ENCODE peak calls at places on chromosomes 12 and 14, in ten cellular contexts. One of them, this sample, is unnamed.

GRCh38 chr12:71440393-71441349 is 1.1 kb downstream of the LGR5 start:
- DNase-seq in A549: peak
- DNase-seq in fibroblast of lung: peak
- DNase-seq in GM23248: peak
- DNase-seq in lower lobe of right lung: no peak
- DNase-seq in spleen: peak
- DNase-seq in ovary: no peak
- DNase-seq in substantia nigra: peak
- DNase-seq in pancreas: no peak
- DNase-seq in K562: no peak
- DNase-seq in this sample: no peak

GRCh38 chr14:100028990-100029677 is 36.1 kb upstream of the EVL start:
- DNase-seq in substantia nigra: no peak
- DNase-seq in K562: no peak
- DNase-seq in GM23248: peak
- DNase-seq in pancreas: no peak
- DNase-seq in ovary: no peak
- DNase-seq in A549: peak
- DNase-seq in fibroblast of lung: peak
- DNase-seq in lower lobe of right lung: no peak
- DNase-seq in spleen: no peak
- DNase-seq in this sample: no peak

GRCh38 chr12:1859643-1860042 is 39.3 kb downstream of the LRTM2 start:
- DNase-seq in pancreas: no peak
- DNase-seq in substantia nigra: no peak
- DNase-seq in fibroblast of lung: peak
- DNase-seq in A549: peak
- DNase-seq in ovary: no peak
- DNase-seq in GM23248: peak
- DNase-seq in spleen: no peak
- DNase-seq in lower lobe of right lung: no peak
- DNase-seq in K562: no peak
- DNase-seq in this sample: no peak

GRCh38 chr12:115149685-115150378 is 465.9 kb upstream of the TBX3 start:
- DNase-seq in A549: peak
- DNase-seq in lower lobe of right lung: no peak
- DNase-seq in spleen: no peak
- DNase-seq in ovary: no peak
- DNase-seq in fibroblast of lung: peak
- DNase-seq in GM23248: peak
- DNase-seq in pancreas: no peak
- DNase-seq in K562: no peak
- DNase-seq in substantia nigra: no peak
- DNase-seq in this sample: peak

GRCh38 chr14:52950410-52950897 is 396 bp downstream of the FERMT2 start:
- DNase-seq in pancreas: peak
- DNase-seq in lower lobe of right lung: peak
- DNase-seq in K562: peak
- DNase-seq in GM23248: peak
- DNase-seq in spleen: peak
- DNase-seq in A549: peak
- DNase-seq in fibroblast of lung: no peak
- DNase-seq in substantia nigra: peak
- DNase-seq in ovary: peak
- DNase-seq in this sample: no peak

GRCh38 chr14:39265741-39266588 is 32.2 kb downstream of the MIA2 start:
- DNase-seq in substantia nigra: no peak
- DNase-seq in GM23248: peak
- DNase-seq in lower lobe of right lung: no peak
- DNase-seq in fibroblast of lung: peak
- DNase-seq in ovary: no peak
- DNase-seq in pancreas: peak
- DNase-seq in K562: no peak
- DNase-seq in A549: no peak
- DNase-seq in spleen: no peak
- DNase-seq in this sample: no peak

GRCh38 chr12:93266-94005 is 26.9 kb downstream of the IQSEC3 start:
- DNase-seq in K562: no peak
- DNase-seq in fibroblast of lung: no peak
- DNase-seq in pancreas: no peak
- DNase-seq in GM23248: no peak
- DNase-seq in spleen: no peak
- DNase-seq in ovary: no peak
- DNase-seq in substantia nigra: no peak
- DNase-seq in lower lobe of right lung: no peak
- DNase-seq in A549: no peak
- DNase-seq in this sample: no peak

GRCh38 chr14:51431033-51431709 is 191.1 kb downstream of the TMX1 start:
- DNase-seq in fibroblast of lung: no peak
- DNase-seq in GM23248: peak
- DNase-seq in lower lobe of right lung: no peak
- DNase-seq in A549: no peak
- DNase-seq in ovary: no peak
- DNase-seq in pancreas: peak
- DNase-seq in spleen: no peak
- DNase-seq in substantia nigra: no peak
- DNase-seq in K562: no peak
- DNase-seq in this sample: no peak

GRCh38 chr12:87428701-87429277 is 600.4 kb downstream of the C12orf50 start:
- DNase-seq in pancreas: no peak
- DNase-seq in K562: no peak
- DNase-seq in lower lobe of right lung: no peak
- DNase-seq in substantia nigra: no peak
- DNase-seq in A549: no peak
- DNase-seq in spleen: no peak
- DNase-seq in ovary: no peak
- DNase-seq in fibroblast of lung: peak
- DNase-seq in GM23248: peak
- DNase-seq in this sample: peak
- H3K27ac ChIP-seq in pancreas: no peak
- H3K27ac ChIP-seq in K562: no peak
- H3K27ac ChIP-seq in lower lobe of right lung: no peak
- H3K27ac ChIP-seq in substantia nigra: no peak
- H3K27ac ChIP-seq in A549: peak
- H3K27ac ChIP-seq in spleen: no peak
- H3K27ac ChIP-seq in ovary: no peak
- H3K27ac ChIP-seq in fibroblast of lung: no peak
- H3K27ac ChIP-seq in GM23248: no peak
- H3K27ac ChIP-seq in this sample: peak

GRCh38 chr14:85620937-85621336 is 91.0 kb downstream of the FLRT2 start:
- DNase-seq in fibroblast of lung: no peak
- DNase-seq in GM23248: no peak
- DNase-seq in A549: no peak
- DNase-seq in lower lobe of right lung: no peak
- DNase-seq in ovary: no peak
- DNase-seq in pancreas: no peak
- DNase-seq in substantia nigra: no peak
- DNase-seq in spleen: no peak
- DNase-seq in K562: no peak
- DNase-seq in this sample: no peak

GRCh38 chr14:85622106-85622505 is 92.2 kb downstream of the FLRT2 start:
- DNase-seq in pancreas: no peak
- DNase-seq in GM23248: no peak
- DNase-seq in substantia nigra: no peak
- DNase-seq in A549: no peak
- DNase-seq in fibroblast of lung: no peak
- DNase-seq in spleen: no peak
- DNase-seq in ovary: no peak
- DNase-seq in lower lobe of right lung: no peak
- DNase-seq in K562: no peak
- DNase-seq in this sample: no peak

GRCh38 chr14:85619866-85620265 is 89.9 kb downstream of the FLRT2 start:
- DNase-seq in substantia nigra: no peak
- DNase-seq in spleen: no peak
- DNase-seq in GM23248: no peak
- DNase-seq in ovary: no peak
- DNase-seq in fibroblast of lung: peak
- DNase-seq in lower lobe of right lung: no peak
- DNase-seq in A549: no peak
- DNase-seq in K562: no peak
- DNase-seq in pancreas: no peak
- DNase-seq in this sample: no peak

GRCh38 chr14:85617799-85618198 is 87.9 kb downstream of the FLRT2 start:
- DNase-seq in lower lobe of right lung: no peak
- DNase-seq in spleen: no peak
- DNase-seq in GM23248: no peak
- DNase-seq in A549: no peak
- DNase-seq in pancreas: no peak
- DNase-seq in ovary: no peak
- DNase-seq in substantia nigra: no peak
- DNase-seq in fibroblast of lung: no peak
- DNase-seq in K562: no peak
- DNase-seq in this sample: no peak

DNA sequence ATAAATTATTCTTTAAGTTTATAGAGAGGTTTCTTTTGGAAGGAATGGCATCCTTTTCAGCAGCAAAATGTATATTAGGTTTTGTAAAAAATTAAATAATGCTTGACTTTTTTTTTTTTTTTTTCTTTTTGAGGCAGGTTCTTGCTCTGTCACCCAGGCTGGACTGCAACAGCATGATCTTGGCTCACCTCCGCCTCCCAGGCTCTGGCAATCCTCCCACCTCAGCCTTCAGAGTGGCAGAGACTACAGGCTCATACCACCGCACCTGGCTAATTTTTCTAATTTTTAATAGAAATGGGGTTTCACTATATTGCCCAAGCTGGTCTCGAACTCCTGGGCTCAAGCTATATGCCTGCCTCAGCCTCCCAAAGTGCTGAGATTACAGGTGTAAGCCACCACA is 89.0 kb downstream of the FLRT2 start:
- DNase-seq in fibroblast of lung: no peak
- DNase-seq in spleen: no peak
- DNase-seq in pancreas: no peak
- DNase-seq in ovary: no peak
- DNase-seq in GM23248: no peak
- DNase-seq in A549: no peak
- DNase-seq in substantia nigra: no peak
- DNase-seq in lower lobe of right lung: no peak
- DNase-seq in K562: no peak
- DNase-seq in this sample: no peak
- H3K27ac ChIP-seq in fibroblast of lung: no peak
- H3K27ac ChIP-seq in spleen: no peak
- H3K27ac ChIP-seq in pancreas: no peak
- H3K27ac ChIP-seq in ovary: no peak
- H3K27ac ChIP-seq in GM23248: no peak
- H3K27ac ChIP-seq in A549: no peak
- H3K27ac ChIP-seq in substantia nigra: no peak
- H3K27ac ChIP-seq in lower lobe of right lung: no peak
- H3K27ac ChIP-seq in K562: no peak
- H3K27ac ChIP-seq in this sample: no peak

GRCh38 chr12:19962192-19962591 is 406.1 kb upstream of the PDE3A start:
- DNase-seq in substantia nigra: no peak
- DNase-seq in ovary: no peak
- DNase-seq in K562: no peak
- DNase-seq in lower lobe of right lung: no peak
- DNase-seq in A549: no peak
- DNase-seq in GM23248: no peak
- DNase-seq in pancreas: no peak
- DNase-seq in fibroblast of lung: no peak
- DNase-seq in spleen: no peak
- DNase-seq in this sample: no peak

GRCh38 chr12:19957578-19957977 is 410.8 kb upstream of the PDE3A start:
- DNase-seq in ovary: no peak
- DNase-seq in spleen: no peak
- DNase-seq in pancreas: no peak
- DNase-seq in K562: no peak
- DNase-seq in substantia nigra: no peak
- DNase-seq in A549: no peak
- DNase-seq in lower lobe of right lung: no peak
- DNase-seq in fibroblast of lung: no peak
- DNase-seq in GM23248: peak
- DNase-seq in this sample: no peak

GRCh38 chr12:19963972-19964371 is 404.4 kb upstream of the PDE3A start:
- DNase-seq in A549: no peak
- DNase-seq in pancreas: no peak
- DNase-seq in GM23248: no peak
- DNase-seq in ovary: no peak
- DNase-seq in lower lobe of right lung: no peak
- DNase-seq in substantia nigra: no peak
- DNase-seq in spleen: no peak
- DNase-seq in fibroblast of lung: peak
- DNase-seq in K562: no peak
- DNase-seq in this sample: no peak

GRCh38 chr12:19960527-19960926 is 407.8 kb upstream of the PDE3A start:
- DNase-seq in K562: no peak
- DNase-seq in substantia nigra: no peak
- DNase-seq in GM23248: no peak
- DNase-seq in pancreas: no peak
- DNase-seq in A549: no peak
- DNase-seq in spleen: no peak
- DNase-seq in ovary: no peak
- DNase-seq in lower lobe of right lung: no peak
- DNase-seq in fibroblast of lung: no peak
- DNase-seq in this sample: no peak

GRCh38 chr12:19959353-19959752 is 409.0 kb upstream of the PDE3A start:
- DNase-seq in GM23248: peak
- DNase-seq in lower lobe of right lung: no peak
- DNase-seq in K562: no peak
- DNase-seq in pancreas: no peak
- DNase-seq in substantia nigra: no peak
- DNase-seq in ovary: no peak
- DNase-seq in spleen: no peak
- DNase-seq in fibroblast of lung: peak
- DNase-seq in A549: no peak
- DNase-seq in this sample: no peak
- H3K27ac ChIP-seq in GM23248: peak
- H3K27ac ChIP-seq in lower lobe of right lung: no peak
- H3K27ac ChIP-seq in K562: no peak
- H3K27ac ChIP-seq in pancreas: no peak
- H3K27ac ChIP-seq in substantia nigra: no peak
- H3K27ac ChIP-seq in ovary: no peak
- H3K27ac ChIP-seq in spleen: no peak
- H3K27ac ChIP-seq in fibroblast of lung: no peak
- H3K27ac ChIP-seq in A549: no peak
- H3K27ac ChIP-seq in this sample: no peak

DNA sequence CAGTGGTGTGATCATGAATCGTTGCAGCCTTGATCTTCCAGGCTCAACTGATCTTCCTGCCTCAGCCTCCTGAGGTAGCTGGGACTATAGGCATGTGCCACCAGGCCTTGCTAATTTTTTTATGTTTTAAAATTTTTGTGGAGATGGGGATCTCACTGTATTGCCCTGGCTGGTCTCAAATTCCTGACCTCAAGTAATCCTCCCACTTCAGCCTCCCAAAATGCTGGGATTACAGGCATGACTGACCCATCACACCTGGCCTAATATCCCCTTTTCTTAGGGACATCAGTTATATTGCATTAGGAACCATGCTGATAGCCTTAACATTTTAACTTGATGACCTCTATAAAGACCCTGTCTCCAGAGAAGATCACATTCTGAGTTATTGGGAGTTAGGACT is 42.8 kb downstream of the RASSF3 start:
- DNase-seq in substantia nigra: no peak
- DNase-seq in spleen: no peak
- DNase-seq in GM23248: no peak
- DNase-seq in lower lobe of right lung: no peak
- DNase-seq in A549: no peak
- DNase-seq in pancreas: no peak
- DNase-seq in ovary: no peak
- DNase-seq in fibroblast of lung: no peak
- DNase-seq in K562: no peak
- DNase-seq in this sample: no peak
- H3K27ac ChIP-seq in substantia nigra: no peak
- H3K27ac ChIP-seq in spleen: no peak
- H3K27ac ChIP-seq in GM23248: no peak
- H3K27ac ChIP-seq in lower lobe of right lung: no peak
- H3K27ac ChIP-seq in A549: peak
- H3K27ac ChIP-seq in pancreas: no peak
- H3K27ac ChIP-seq in ovary: no peak
- H3K27ac ChIP-seq in fibroblast of lung: no peak
- H3K27ac ChIP-seq in K562: no peak
- H3K27ac ChIP-seq in this sample: no peak

This sample was measured in epithelial cell of prostate.